ENCODE peak calls at places on chromosomes 12 and 14, in nine cellular contexts. L is tibial nerve, Y is mucosa of descending colon, I is hepatocyte, Z is adrenal gland, O is fibroblast of lung, A is ascending aorta, H is endothelial cell of umbilical vein, E is OCI-LY7. P is an unnamed sample. For H3K4me1, the result is how much of the 10 kb centered on the place peaks cover.

GRCh38 chr14:30610719-30611388 is 11.3 kb upstream of the SCFD1 start:
- DNase-seq in O (peak), E (peak), H (peak), Y (peak), A (no peak), L (no peak), Z (peak), I (peak), P (peak)

GRCh38 chr12:65962921-65963883 is 138.9 kb downstream of the HMGA2 start:
- DNase-seq in A (no peak), I (peak), E (peak), H (peak), Y (peak), Z (peak), L (no peak), O (no peak), P (peak)

GRCh38 chr12:93746572-93747168 is 69.5 kb downstream of the CRADD start:
- DNase-seq in I (no peak), O (no peak), H (no peak), Y (no peak), A (no peak), L (no peak), E (no peak), Z (no peak), P (no peak)

GRCh38 chr12:110688446-110689001 is 391 bp downstream of the HVCN1 start:
- DNase-seq in I (no peak), Z (no peak), H (peak), O (no peak), A (no peak), E (no peak), L (no peak), Y (no peak), P (no peak)

GRCh38 chr14:61889914-61890351 is 127.7 kb downstream of the SNAPC1 start:
- DNase-seq in Z (no peak), H (no peak), Y (no peak), E (peak), I (no peak), O (no peak), A (no peak), L (no peak), P (no peak)

GRCh38 chr12:76311796-76312195 is 36.4 kb downstream of the BBS10 start:
- DNase-seq in Z (no peak), H (no peak), E (no peak), O (no peak), I (no peak), L (no peak), A (no peak), Y (no peak), P (no peak)

GRCh38 chr14:75084513-75084912 is 15.1 kb downstream of the ZC2HC1C start:
- DNase-seq in H (peak), Z (no peak), E (no peak), I (peak), A (no peak), Y (peak), O (no peak), L (no peak), P (no peak)

GRCh38 chr12:49580572-49581535 is 12.9 kb upstream of the MCRS1 start:
- DNase-seq in E (peak), O (peak), Z (peak), I (peak), H (peak), A (no peak), L (peak), Y (peak), P (peak)

GRCh38 chr12:67222302-67222701 is 46.9 kb upstream of the CAND1 start:
- DNase-seq in L (no peak), H (no peak), Z (no peak), A (no peak), E (peak), Y (no peak), O (no peak), I (peak), P (peak)

GRCh38 chr12:12745576-12746211 is 28.5 kb downstream of the CDKN1B start:
- DNase-seq in O (no peak), Y (no peak), E (no peak), Z (no peak), H (no peak), I (no peak), A (no peak), L (no peak), P (no peak)

GRCh38 chr12:94621662-94622359 is 28.5 kb downstream of the TMCC3 start:
- DNase-seq in E (no peak), O (peak), I (peak), Z (peak), A (no peak), Y (peak), L (no peak), H (peak), P (no peak)

GRCh38 chr14:36874396-36875138 is 212.9 kb downstream of the PAX9 start:
- DNase-seq in H (no peak), A (no peak), Z (no peak), O (no peak), E (no peak), L (no peak), Y (no peak), I (no peak), P (no peak)

GRCh38 chr14:86501611-86502010 is 971.7 kb downstream of the FLRT2 start:
- DNase-seq in H (no peak), Y (no peak), A (no peak), O (no peak), Z (no peak), L (no peak), E (peak), I (no peak), P (no peak)

GRCh38 chr12:74393265-74393664 is 144.4 kb upstream of the ATXN7L3B start:
- DNase-seq in O (no peak), E (no peak), L (no peak), Z (no peak), Y (no peak), A (no peak), I (no peak), H (no peak), P (no peak)

GRCh38 chr12:124321556-124322270 is 26.8 kb downstream of the RFLNA start:
- DNase-seq in Z (no peak), A (no peak), O (no peak), H (no peak), E (no peak), L (no peak), Y (no peak), I (no peak), P (no peak)

GRCh38 chr12:41288188-41288811 is 100.2 kb downstream of the PDZRN4 start:
- DNase-seq in O (no peak), A (no peak), Y (no peak), H (no peak), I (peak), L (no peak), Z (no peak), E (no peak), P (no peak)

GRCh38 chr12:98456583-98457573 is 58.5 kb upstream of the TMPO start:
- DNase-seq in L (no peak), H (peak), Y (peak), Z (peak), I (peak), A (no peak), E (no peak), O (peak), P (peak)

GRCh38 chr12:15801770-15802393 is 12.7 kb upstream of the EPS8 start:
- DNase-seq in A (no peak), I (no peak), E (no peak), H (no peak), Y (no peak), O (peak), Z (no peak), L (no peak), P (no peak)

GRCh38 chr12:3596703-3597472 is 105.9 kb downstream of the PRMT8 start:
- DNase-seq in E (no peak), A (no peak), Z (no peak), Y (no peak), L (no peak), H (no peak), O (no peak), I (no peak), P (no peak)

GRCh38 chr14:49895480-49895879 is 2.6 kb downstream of the ARF6 start:
- DNase-seq in Z (no peak), A (no peak), I (no peak), Y (no peak), O (no peak), E (peak), H (no peak), L (no peak), P (no peak)
- H3K4me1 ChIP-seq in Z (half or more), A (under half), I (under half), Y (under half), O (under half), E (under half), H (under half), L (under half), P (under half)

GRCh38 chr14:65594882-65595237 is 182.3 kb downstream of the FUT8 start:
- DNase-seq in A (no peak), Y (no peak), L (no peak), I (no peak), Z (no peak), O (no peak), H (no peak), E (no peak), P (no peak)
- H3K4me3 ChIP-seq in A (no peak), Y (no peak), L (no peak), I (no peak), Z (no peak), O (no peak), H (no peak), E (no peak), P (no peak)

DNA sequence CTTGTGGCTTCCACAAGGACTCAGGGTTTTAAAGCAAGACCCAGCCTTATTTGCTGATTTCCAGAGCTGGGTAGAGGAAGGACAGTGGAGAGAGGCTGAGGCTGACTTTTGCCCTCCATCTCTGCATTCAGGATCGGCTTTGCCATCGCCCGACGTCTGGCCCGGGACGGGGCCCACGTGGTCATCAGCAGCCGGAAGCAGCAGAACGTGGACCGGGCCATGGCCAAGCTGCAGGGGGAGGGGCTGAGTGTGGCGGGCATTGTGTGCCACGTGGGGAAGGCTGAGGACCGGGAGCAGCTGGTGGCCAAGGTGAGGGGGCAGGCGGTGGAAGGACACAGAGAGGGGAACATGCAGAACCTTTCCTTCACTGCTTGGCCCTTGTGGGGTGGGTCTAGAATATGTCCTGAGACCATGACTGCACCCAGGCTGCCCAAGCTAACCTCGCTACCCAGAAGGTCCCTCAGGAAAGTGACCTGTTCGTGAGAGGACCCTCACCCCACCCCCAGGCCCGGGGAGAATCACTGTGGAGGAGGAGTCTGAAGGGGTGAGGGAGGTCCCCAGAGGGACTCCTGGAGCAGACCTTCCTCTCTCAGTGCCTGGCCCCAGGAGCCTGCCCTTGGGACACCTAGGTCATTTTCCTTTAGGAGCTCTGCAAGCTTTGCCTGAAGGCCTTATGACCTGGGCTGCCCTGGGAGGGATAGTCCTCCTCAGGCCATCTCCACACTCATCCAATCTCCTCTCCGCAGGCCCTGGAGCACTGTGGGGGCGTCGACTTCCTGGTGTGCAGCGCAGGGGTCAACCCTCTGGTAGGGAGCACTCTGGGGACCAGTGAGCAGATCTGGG is 3.1 kb downstream of the DHRS2 start:
- DNase-seq in Y (no peak), O (no peak), H (no peak), E (no peak), A (no peak), Z (no peak), L (no peak), I (no peak), P (no peak)
- TF ChIP-seq CTCF in Y (no peak), O (no peak), H (no peak), E (no peak), A (no peak), Z (no peak), L (no peak), I (no peak), P (no peak)

GRCh38 chr12:31318870-31319269 is 7.1 kb downstream of the SINHCAF start:
- DNase-seq in H (no peak), Y (no peak), L (no peak), O (no peak), Z (no peak), E (no peak), I (no peak), A (no peak), P (no peak)

GRCh38 chr12:31315779-31316465 is 10.0 kb downstream of the SINHCAF start:
- DNase-seq in Y (no peak), I (no peak), H (no peak), O (no peak), L (no peak), Z (no peak), E (no peak), A (no peak), P (no peak)

GRCh38 chr12:31315089-31315725 is 10.7 kb downstream of the SINHCAF start:
- DNase-seq in Y (no peak), L (no peak), Z (no peak), O (no peak), A (no peak), I (no peak), E (no peak), H (peak), P (no peak)

GRCh38 chr12:31316964-31317363 is 9.0 kb downstream of the SINHCAF start:
- DNase-seq in H (no peak), I (no peak), O (no peak), L (no peak), A (no peak), E (no peak), Y (no peak), Z (no peak), P (no peak)

GRCh38 chr12:31317471-31318397 is 8.2 kb downstream of the SINHCAF start:
- DNase-seq in O (peak), L (no peak), A (no peak), I (no peak), Y (no peak), H (peak), Z (no peak), E (peak), P (no peak)
- H3K4me1 ChIP-seq in O (under half), L (under half), A (under half), I (half or more), Y (under half), H (under half), Z (half or more), E (half or more), P (under half)

GRCh38 chr12:130839770-130840355 is 813 bp upstream of the STX2 start:
- DNase-seq in E (no peak), O (no peak), H (no peak), Z (no peak), I (no peak), L (no peak), A (no peak), Y (no peak), P (no peak)
- H3K4me3 ChIP-seq in E (peak), O (peak), H (no peak), Z (peak), I (no peak), L (peak), A (peak), Y (no peak), P (no peak)

GRCh38 chr14:55133416-55133815 is 4.4 kb downstream of the LGALS3 start:
- DNase-seq in L (no peak), H (peak), Y (no peak), I (peak), O (peak), Z (peak), E (no peak), A (no peak), P (no peak)
- TF ChIP-seq CTCF in L (no peak), H (peak), Y (no peak), I (peak), O (peak), Z (peak), E (no peak), A (peak), P (peak)

GRCh38 chr12:59078027-59078426 is 157.7 kb upstream of the LRIG3 start:
- DNase-seq in I (peak), E (no peak), O (no peak), A (no peak), L (no peak), H (no peak), Y (no peak), Z (no peak), P (no peak)

GRCh38 chr12:59075141-59075540 is 154.8 kb upstream of the LRIG3 start:
- DNase-seq in A (no peak), Y (peak), Z (no peak), H (peak), E (no peak), I (no peak), O (no peak), L (no peak), P (no peak)

GRCh38 chr12:59076611-59077010 is 156.3 kb upstream of the LRIG3 start:
- DNase-seq in A (no peak), I (no peak), Y (no peak), O (no peak), L (no peak), E (no peak), H (peak), Z (no peak), P (no peak)

GRCh38 chr12:59077153-59077930 is 157.0 kb upstream of the LRIG3 start:
- DNase-seq in E (no peak), I (peak), L (no peak), A (no peak), O (peak), H (peak), Z (no peak), Y (peak), P (peak)

GRCh38 chr12:59075968-59076367 is 155.7 kb upstream of the LRIG3 start:
- DNase-seq in L (no peak), H (peak), Y (no peak), E (no peak), Z (no peak), A (no peak), O (no peak), I (no peak), P (no peak)
- H3K4me1 ChIP-seq in L (under half), H (half or more), Y (under half), E (under half), Z (under half), A (under half), O (under half), I (under half), P (under half)

GRCh38 chr14:99604766-99605298 is 825 bp upstream of the CCDC85C start:
- DNase-seq in A (no peak), L (no peak), Y (peak), Z (peak), E (peak), H (peak), I (peak), O (no peak), P (peak)

GRCh38 chr14:99602788-99603415 is 1.1 kb downstream of the CCDC85C start:
- DNase-seq in Y (no peak), L (no peak), A (no peak), O (no peak), H (no peak), I (no peak), E (no peak), Z (no peak), P (no peak)

GRCh38 chr14:99602054-99602787 is 1.8 kb downstream of the CCDC85C start:
- DNase-seq in O (no peak), A (no peak), I (peak), L (no peak), H (no peak), Y (peak), Z (no peak), E (no peak), P (no peak)

GRCh38 chr14:99603965-99604765 is at the start of gene CCDC85C:
- DNase-seq in E (peak), H (peak), Y (peak), I (peak), Z (peak), A (peak), O (peak), L (peak), P (peak)

GRCh38 chr14:99603471-99603933 is 505 bp downstream of the CCDC85C start:
- DNase-seq in Y (peak), E (peak), Z (peak), H (peak), L (no peak), A (no peak), I (peak), O (no peak), P (peak)
- H3K4me3 ChIP-seq in Y (peak), E (peak), Z (peak), H (peak), L (peak), A (peak), I (peak), O (no peak), P (no peak)